ENCODE peak calls at places on chromosome 21, in five cellular contexts. I, X, R, U and Z are unnamed samples.

GRCh38 chr21:44006017-44006624 is 6.0 kb upstream of the TRAPPC10 start:
- DNase-seq in X (no peak), R (no peak), U (no peak), I (no peak), Z (no peak)

GRCh38 chr21:25944672-25945213 is 210.0 kb downstream of the GABPA start:
- DNase-seq in R (no peak), X (no peak), U (no peak), I (no peak), Z (no peak)

GRCh38 chr21:14259669-14260458 is 43.9 kb downstream of the RBM11 start:
- DNase-seq in R (no peak), I (no peak), X (no peak), U (peak), Z (no peak)

GRCh38 chr21:32757804-32758203 is 13.8 kb downstream of the PAXBP1 start:
- DNase-seq in U (no peak), R (no peak), X (no peak), I (no peak), Z (no peak)

GRCh38 chr21:14582934-14583628 is 37.0 kb upstream of the SAMSN1 start:
- DNase-seq in R (no peak), I (no peak), U (no peak), X (no peak), Z (no peak)

GRCh38 chr21:44406953-44407352 is 48.4 kb upstream of the LRRC3 start:
- DNase-seq in X (no peak), I (no peak), U (no peak), R (no peak), Z (no peak)

GRCh38 chr21:15343066-15343465 is 278.3 kb upstream of the NRIP1 start:
- DNase-seq in R (no peak), U (no peak), X (no peak), I (no peak), Z (no peak)

GRCh38 chr21:20004353-20004752 is 993.9 kb upstream of the NCAM2 start:
- DNase-seq in I (no peak), R (no peak), U (no peak), X (no peak), Z (no peak)

GRCh38 chr21:16195476-16195875 is 465.7 kb downstream of the USP25 start:
- DNase-seq in U (no peak), I (no peak), R (no peak), X (no peak), Z (no peak)

GRCh38 chr21:41426656-41427311 is 745 bp downstream of the MX1 start:
- DNase-seq in U (no peak), X (no peak), I (no peak), R (no peak), Z (no peak)

GRCh38 chr21:39434950-39435349 is 10.6 kb downstream of the LCA5L start:
- DNase-seq in R (no peak), X (no peak), U (no peak), I (no peak), Z (no peak)

GRCh38 chr21:39430954-39431353 is 14.6 kb downstream of the LCA5L start:
- DNase-seq in U (no peak), R (no peak), X (no peak), I (no peak), Z (no peak)

GRCh38 chr21:39430016-39430415 is 15.6 kb downstream of the LCA5L start:
- DNase-seq in U (no peak), R (no peak), X (no peak), I (no peak), Z (no peak)

GRCh38 chr21:39429445-39429844 is 16.1 kb downstream of the LCA5L start:
- DNase-seq in I (no peak), U (no peak), R (no peak), X (no peak), Z (no peak)

DNA sequence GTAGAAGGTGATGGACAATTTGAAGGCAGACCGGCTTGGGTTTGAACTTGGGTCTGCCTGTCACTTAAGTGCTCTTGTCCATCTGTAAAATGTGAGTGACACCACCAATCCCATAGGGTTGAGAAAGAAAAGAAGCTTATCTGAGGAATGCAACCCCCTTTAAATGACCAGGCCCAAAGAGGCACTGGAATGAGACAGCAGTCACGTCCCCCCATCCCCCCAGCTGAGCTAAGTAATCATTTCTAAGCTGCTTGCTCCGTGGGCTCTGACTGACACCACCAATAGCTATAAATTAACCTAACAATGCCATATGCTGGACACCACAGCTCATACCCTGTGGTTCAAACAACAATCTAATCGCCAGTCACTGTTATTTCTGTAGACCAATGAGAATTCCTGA is 15.1 kb downstream of the LCA5L start:
- DNase-seq in X (no peak), I (no peak), U (no peak), R (no peak), Z (no peak)
- TF ChIP-seq EP300 in X (no peak), I (no peak), U (no peak), R (no peak), Z (no peak)

GRCh38 chr21:46285761-46286667 is at the start of gene YBEY:
- DNase-seq in U (peak), R (peak), I (peak), X (peak), Z (peak)
- TF ChIP-seq POLR2A in U (peak), R (peak), I (no peak), X (no peak), Z (no peak)

GRCh38 chr21:38496224-38496623 is 2.1 kb downstream of the ERG start:
- DNase-seq in U (no peak), R (no peak), I (no peak), X (no peak), Z (no peak)
- H3K4me3 ChIP-seq in U (no peak), R (no peak), I (peak), X (no peak), Z (peak)

GRCh38 chr21:34745557-34746255 is 76.9 kb downstream of the CLIC6 start:
- DNase-seq in R (peak), I (peak), U (peak), X (peak), Z (peak)
- TF ChIP-seq EP300 in R (no peak), I (no peak), U (no peak), X (no peak), Z (no peak)

GRCh38 chr21:42533963-42534355 is 20.3 kb downstream of the SLC37A1 start:
- DNase-seq in X (no peak), U (no peak), R (peak), I (no peak), Z (peak)

GRCh38 chr21:42534361-42534900 is 20.8 kb downstream of the SLC37A1 start:
- DNase-seq in U (no peak), R (peak), I (peak), X (no peak), Z (peak)

GRCh38 chr21:42535602-42536171 is 22.0 kb downstream of the SLC37A1 start:
- DNase-seq in X (no peak), I (peak), U (no peak), R (peak), Z (peak)

GRCh38 chr21:42533306-42533962 is 19.8 kb downstream of the SLC37A1 start:
- DNase-seq in U (no peak), I (peak), R (peak), X (no peak), Z (peak)

DNA sequence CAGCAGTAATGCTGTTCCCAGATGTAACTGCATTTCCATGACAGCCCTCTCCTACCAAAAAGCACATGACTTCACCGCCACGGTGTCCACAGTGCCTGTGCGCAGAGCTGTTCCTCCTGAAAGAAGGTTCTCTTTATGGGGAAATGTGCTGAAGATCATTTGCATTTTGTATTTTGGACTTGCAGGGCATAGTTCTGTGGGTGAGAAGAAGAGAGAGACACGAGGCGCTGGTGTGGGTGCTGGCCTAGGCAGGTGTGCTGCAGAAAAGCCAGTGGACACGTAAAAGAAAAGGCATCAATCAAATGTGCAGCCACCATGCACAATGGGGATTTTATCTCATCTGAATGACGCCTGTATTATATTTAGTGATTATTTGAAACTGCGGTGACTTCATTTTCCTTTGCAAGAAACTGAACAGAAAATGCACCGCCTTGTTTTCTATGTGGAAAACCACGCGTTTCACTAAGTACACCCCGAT is 21.3 kb downstream of the SLC37A1 start:
- DNase-seq in X (no peak), U (no peak), I (peak), R (peak), Z (no peak)
- TF ChIP-seq POLR2A in X (no peak), U (no peak), I (no peak), R (no peak), Z (no peak)

DNA sequence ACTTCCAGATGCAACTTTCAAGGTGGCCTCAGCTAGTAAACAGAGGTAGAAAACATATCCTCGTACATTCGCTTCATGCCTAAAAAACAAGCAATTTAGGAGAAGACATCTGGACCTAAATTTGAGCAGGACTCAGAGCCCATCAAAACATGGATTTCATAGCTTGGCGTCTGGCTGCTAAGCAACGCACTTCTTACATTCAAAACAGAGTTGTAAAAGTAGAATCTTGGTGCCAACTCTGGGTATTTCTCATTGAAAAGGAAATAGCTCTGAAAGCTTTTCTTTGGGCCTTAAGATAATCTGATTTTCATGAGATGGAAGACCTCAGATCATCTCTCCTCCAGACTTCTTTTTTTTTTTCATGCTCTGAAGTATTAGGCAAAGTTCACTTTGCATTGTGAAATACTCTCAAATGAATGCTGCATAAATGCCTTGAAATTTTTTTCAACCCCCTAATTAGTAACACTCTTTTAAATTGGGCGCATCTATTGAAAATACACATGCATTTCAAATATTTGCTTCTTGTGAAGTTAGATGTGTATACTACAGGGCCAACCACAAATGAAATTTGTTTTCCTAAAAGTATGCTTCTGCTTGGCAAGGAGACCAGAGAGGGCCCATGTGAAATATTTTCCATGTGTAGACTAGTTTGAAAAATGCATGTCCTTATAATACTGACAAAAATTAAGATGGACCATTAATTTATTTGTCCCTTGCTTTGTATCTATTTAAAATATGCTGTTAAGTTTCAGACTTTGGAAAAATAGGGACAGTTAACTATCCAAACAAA is 4.2 kb downstream of the ADAMTS5 start:
- DNase-seq in U (no peak), X (no peak), I (no peak), R (no peak), Z (no peak)
- H3K4me3 ChIP-seq in U (no peak), X (no peak), I (peak), R (no peak), Z (peak)

GRCh38 chr21:21200103-21200938 is 202.1 kb downstream of the NCAM2 start:
- DNase-seq in R (peak), U (no peak), I (no peak), X (peak), Z (no peak)

GRCh38 chr21:21199342-21200102 is 201.3 kb downstream of the NCAM2 start:
- DNase-seq in I (no peak), U (no peak), R (no peak), X (no peak), Z (no peak)

GRCh38 chr21:21196848-21197247 is 198.6 kb downstream of the NCAM2 start:
- DNase-seq in R (no peak), X (no peak), U (no peak), I (no peak), Z (no peak)

GRCh38 chr21:21195417-21195816 is 197.2 kb downstream of the NCAM2 start:
- DNase-seq in U (no peak), I (no peak), X (no peak), R (no peak), Z (no peak)

DNA sequence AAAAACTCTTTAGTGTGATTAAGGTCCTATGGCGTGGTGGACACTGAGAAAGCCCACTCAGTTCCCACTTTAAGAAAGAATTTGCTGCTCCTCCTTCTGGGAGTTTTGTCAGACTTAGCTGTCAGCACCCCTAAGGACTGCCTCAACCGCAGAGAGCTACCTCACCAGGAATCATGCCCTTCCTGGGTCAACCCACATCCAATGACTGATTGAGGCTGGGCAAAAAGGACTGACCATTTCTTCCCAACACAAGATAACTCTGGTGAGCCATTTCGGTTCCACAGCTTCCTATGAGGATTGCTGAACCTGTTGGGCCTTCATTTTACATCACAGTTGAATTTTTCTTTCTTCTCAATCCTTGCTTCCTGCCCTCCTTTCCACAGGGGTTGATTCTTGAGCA is 197.9 kb downstream of the NCAM2 start:
- DNase-seq in I (no peak), X (no peak), R (no peak), U (no peak), Z (no peak)
- TF ChIP-seq EP300 in I (no peak), X (no peak), R (no peak), U (no peak), Z (no peak)

DNA sequence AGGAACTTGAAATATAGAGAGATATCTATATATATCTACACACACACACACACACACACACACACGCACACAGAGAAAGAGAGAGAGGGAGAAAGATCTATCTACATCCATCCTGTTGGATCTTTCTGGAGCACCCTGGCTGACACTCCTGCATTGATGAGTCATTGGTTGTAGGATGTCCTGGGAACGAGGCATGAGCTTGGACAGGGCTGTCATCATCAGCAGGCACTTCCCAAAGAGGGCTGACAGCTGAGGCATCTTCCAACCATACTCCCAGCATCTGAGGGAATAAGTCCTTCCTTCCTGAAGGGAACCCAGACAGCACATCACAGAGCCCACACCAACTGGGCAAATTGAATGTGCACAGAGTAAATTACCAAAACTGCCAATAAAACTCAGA is 99.2 kb upstream of the ERG start:
- DNase-seq in X (no peak), U (no peak), I (no peak), R (no peak), Z (no peak)
- TF ChIP-seq POLR2A in X (no peak), U (no peak), I (no peak), R (no peak), Z (no peak)

GRCh38 chr21:36966066-36966845 is at the start of gene HLCS:
- DNase-seq in U (peak), R (peak), X (peak), I (peak), Z (peak)

GRCh38 chr21:36965720-36966065 is 776 bp downstream of the HLCS start:
- DNase-seq in X (no peak), R (no peak), U (no peak), I (no peak), Z (no peak)

GRCh38 chr21:36966846-36967657 is 583 bp upstream of the HLCS start:
- DNase-seq in R (no peak), U (no peak), X (no peak), I (no peak), Z (peak)

GRCh38 chr21:36964398-36964797 is 2.1 kb downstream of the HLCS start:
- DNase-seq in X (no peak), I (no peak), U (no peak), R (no peak), Z (no peak)

DNA sequence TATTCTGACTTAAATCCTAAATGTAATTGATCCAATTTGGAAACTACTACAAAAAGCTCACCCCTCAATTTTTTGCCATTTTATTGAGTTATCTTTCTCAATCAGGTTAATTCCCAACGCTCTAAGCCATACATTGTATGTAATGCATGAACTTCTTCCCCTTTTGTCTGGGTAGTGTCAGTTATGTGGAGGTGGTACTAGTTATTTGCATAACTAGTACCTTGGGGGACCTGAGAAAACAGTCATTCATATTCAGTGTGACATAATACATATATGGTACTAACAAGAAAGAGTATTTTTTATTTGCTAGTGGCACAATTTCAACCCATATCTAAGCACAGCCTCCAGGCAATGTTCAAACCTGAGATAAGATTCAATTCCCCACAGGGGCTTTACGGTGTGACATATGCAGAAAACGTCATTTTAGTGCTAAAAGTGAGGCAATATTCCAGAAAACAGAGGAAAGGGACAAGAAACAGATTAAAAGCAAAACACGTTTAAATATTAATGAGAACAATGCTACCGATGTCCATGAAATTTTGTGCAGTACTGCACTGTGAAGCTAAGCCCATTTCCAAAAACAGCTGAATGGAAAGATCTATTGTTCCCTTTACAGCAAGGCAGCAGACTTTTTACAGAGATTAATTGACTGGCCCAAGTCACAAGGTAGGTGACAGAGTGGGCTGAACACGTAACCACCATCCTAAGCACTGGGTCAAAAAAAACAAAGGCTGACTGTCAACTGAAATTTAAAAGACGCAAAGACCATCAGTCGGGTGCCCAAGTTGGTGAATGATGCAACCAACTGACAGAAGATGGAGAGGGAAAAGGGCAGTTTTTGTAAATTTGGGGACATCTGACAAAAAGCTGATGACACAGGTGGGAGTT is 1.4 kb downstream of the HLCS start:
- DNase-seq in U (no peak), X (no peak), R (no peak), I (no peak), Z (no peak)
- H3K4me3 ChIP-seq in U (peak), X (no peak), R (no peak), I (peak), Z (no peak)